ENCODE peak calls at places on chromosomes 2 and 18, in six cellular contexts. U is tibial artery; R is effector memory CD4-positive, alpha-beta T cell; O is osteoblast; T is PC-3; Q is right lobe of liver. H is an unnamed sample.

GRCh38 chr2:218879881-218880748 is 537 bp upstream of the WNT10A start:
- DNase-seq in U (no peak), R (peak; percentile 89), O (no peak), T (no peak), Q (peak; percentile 36), H (no peak)

GRCh38 chr2:110866496-110866895 is 134.1 kb downstream of the ACOXL start:
- DNase-seq in U (no peak), R (no peak), O (no peak), T (peak; percentile 27), Q (no peak), H (no peak)

GRCh38 chr18:43780782-43781340 is 503.6 kb upstream of the SYT4 start:
- DNase-seq in U (no peak), R (no peak), O (no peak), T (peak; percentile 70), Q (no peak), H (no peak)

GRCh38 chr2:29238497-29238896 is 123.3 kb downstream of the CLIP4 start:
- DNase-seq in U (peak; percentile 12), R (no peak), O (peak; percentile 95), T (peak; percentile 71), Q (peak; percentile 37), H (no peak)

GRCh38 chr18:31720867-31721266 is 36.5 kb upstream of the B4GALT6 start:
- DNase-seq in U (no peak), R (no peak), O (no peak), T (no peak), Q (no peak), H (no peak)

GRCh38 chr18:26103579-26103978 is 13.2 kb upstream of the SS18 start:
- DNase-seq in U (no peak), R (no peak), O (peak; percentile 43), T (peak; percentile 34), Q (no peak), H (no peak)

GRCh38 chr18:64806232-64806631 is 657.3 kb upstream of the LINC00305 start:
- DNase-seq in U (no peak), R (no peak), O (no peak), T (peak; percentile 37), Q (no peak), H (no peak)

GRCh38 chr18:62505669-62506494 is 16.9 kb upstream of the ZCCHC2 start:
- DNase-seq in U (no peak), R (no peak), O (peak; percentile 30), T (peak; percentile 27), Q (no peak), H (no peak)

GRCh38 chr2:25481381-25482310 is 139.9 kb upstream of the DNMT3A start:
- DNase-seq in U (no peak), R (no peak), O (no peak), T (no peak), Q (no peak), H (no peak)

GRCh38 chr2:138474093-138474834 is 27.3 kb upstream of the SPOPL start:
- DNase-seq in U (no peak), R (no peak), O (no peak), T (no peak), Q (no peak), H (no peak)

GRCh38 chr2:231686192-231687100 is 21.9 kb upstream of the PTMA start:
- DNase-seq in U (no peak), R (no peak), O (peak; percentile 62), T (no peak), Q (no peak), H (no peak)

GRCh38 chr18:59561596-59561995 is 135.6 kb downstream of the CCBE1 start:
- DNase-seq in U (no peak), R (no peak), O (no peak), T (no peak), Q (no peak), H (no peak)

GRCh38 chr2:129885735-129886134 is 93.7 kb upstream of the RAB6C start:
- DNase-seq in U (no peak), R (no peak), O (no peak), T (no peak), Q (no peak), H (no peak)

GRCh38 chr2:185404578-185404977 is 334.0 kb upstream of the FSIP2 start:
- DNase-seq in U (no peak), R (no peak), O (no peak), T (no peak), Q (no peak), H (no peak)

GRCh38 chr18:60446821-60447220 is 74.2 kb upstream of the MC4R start:
- DNase-seq in U (no peak), R (no peak), O (peak; percentile 25), T (no peak), Q (no peak), H (no peak)

GRCh38 chr2:237511885-237512405 is 24.9 kb downstream of the MLPH start:
- DNase-seq in U (no peak), R (no peak), O (no peak), T (no peak), Q (no peak), H (no peak)

GRCh38 chr2:18516112-18516511 is 44.3 kb downstream of the RDH14 start:
- DNase-seq in U (no peak), R (no peak), O (no peak), T (peak; percentile 39), Q (no peak), H (no peak)

GRCh38 chr2:157052685-157053224 is 204.8 kb upstream of the GALNT5 start:
- DNase-seq in U (no peak), R (no peak), O (no peak), T (peak; percentile 71), Q (no peak), H (no peak)

GRCh38 chr2:70124983-70125480 is 37.8 kb downstream of the PCBP1 start:
- DNase-seq in U (peak; percentile 88), R (peak; percentile 54), O (peak; percentile 93), T (peak; percentile 38), Q (peak; percentile 73), H (no peak)

GRCh38 chr2:183950673-183951072 is 647.7 kb upstream of the ZNF804A start:
- DNase-seq in U (no peak), R (no peak), O (no peak), T (peak; percentile 60), Q (no peak), H (no peak)

GRCh38 chr2:239193925-239194687 is 206.7 kb downstream of the HDAC4 start:
- DNase-seq in U (peak; percentile 34), R (no peak), O (peak; percentile 76), T (no peak), Q (no peak), H (no peak)

GRCh38 chr18:46301081-46301480 is 196.9 kb downstream of the HAUS1 start:
- DNase-seq in U (peak; percentile 44), R (no peak), O (no peak), T (no peak), Q (no peak), H (no peak)

GRCh38 chr18:35753306-35753910 is 171.9 kb downstream of the GALNT1 start:
- DNase-seq in U (no peak), R (no peak), O (no peak), T (no peak), Q (no peak), H (no peak)

DNA sequence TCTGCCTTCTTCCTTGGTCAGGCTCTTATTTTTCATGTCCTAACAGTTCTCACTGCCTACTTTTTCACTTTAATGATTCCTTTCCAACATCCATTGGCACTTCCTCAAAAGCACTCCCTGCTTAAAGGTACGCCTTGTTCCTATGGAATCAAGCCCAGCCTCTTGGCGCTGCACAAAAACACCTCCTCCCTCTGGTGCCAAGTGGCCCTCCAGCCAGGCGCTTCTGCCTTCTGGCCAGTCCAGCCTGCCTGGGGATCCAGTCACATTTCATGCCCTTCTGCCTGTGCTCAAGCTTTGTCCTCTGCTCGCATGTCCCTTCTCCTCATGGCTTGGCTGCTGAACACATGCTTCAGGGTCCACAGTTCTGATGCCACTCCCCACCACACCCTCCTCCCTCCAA is 6.3 kb downstream of the TPRKB start:
- DNase-seq in U (no peak), R (no peak), O (no peak), T (no peak), Q (no peak), H (no peak)
- H3K36me3 ChIP-seq in U (peaks cover 51% of the 10 kb centered on the region), R (peaks cover 29% of the 10 kb centered on the region), O (peaks cover 27% of the 10 kb centered on the region), T (peaks cover 51% of the 10 kb centered on the region), Q (peaks cover 14% of the 10 kb centered on the region), H (peaks cover 18% of the 10 kb centered on the region)

DNA sequence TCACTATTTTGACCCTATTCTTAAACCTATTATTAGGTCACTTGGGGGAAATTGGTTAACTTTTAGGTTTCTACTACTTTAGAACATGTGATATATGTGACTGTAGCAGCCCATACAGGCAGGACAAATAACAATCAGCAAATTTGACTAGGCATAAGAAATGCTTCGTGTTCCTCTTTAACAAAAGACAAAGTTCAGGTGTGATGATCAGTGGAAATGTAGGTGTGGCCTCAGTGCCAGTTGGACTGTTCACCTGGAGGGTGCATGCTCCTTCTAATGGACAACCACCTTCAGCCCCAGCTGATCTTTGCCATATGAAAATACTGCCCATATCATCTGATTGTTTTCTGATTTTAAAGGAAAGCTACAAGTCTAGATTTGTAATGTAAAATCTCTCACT is 6.4 kb downstream of the PDK1 start:
- DNase-seq in U (no peak), R (no peak), O (no peak), T (no peak), Q (no peak), H (no peak)
- H3K36me3 ChIP-seq in U (peaks cover 9% of the 10 kb centered on the region), R (peaks cover 7% of the 10 kb centered on the region), O (no peaks in the 10 kb centered on the region), T (peaks cover 64% of the 10 kb centered on the region), Q (no peaks in the 10 kb centered on the region), H (peaks cover 3% of the 10 kb centered on the region)

GRCh38 chr2:108477062-108477461 is 28.1 kb downstream of the GCC2 start:
- DNase-seq in U (no peak), R (no peak), O (no peak), T (no peak), Q (no peak), H (no peak)
- H3K36me3 ChIP-seq in U (peaks cover 70% of the 10 kb centered on the region), R (peaks cover 83% of the 10 kb centered on the region), O (peaks cover 32% of the 10 kb centered on the region), T (peaks cover 3% of the 10 kb centered on the region), Q (no peaks in the 10 kb centered on the region), H (peaks cover 47% of the 10 kb centered on the region)

GRCh38 chr2:136510244-136510643 is 255.1 kb upstream of the THSD7B start:
- DNase-seq in U (no peak), R (no peak), O (no peak), T (no peak), Q (no peak), H (no peak)
- H3K36me3 ChIP-seq in U (no peaks in the 10 kb centered on the region), R (no peaks in the 10 kb centered on the region), O (no peaks in the 10 kb centered on the region), T (no peaks in the 10 kb centered on the region), Q (no peaks in the 10 kb centered on the region), H (no peaks in the 10 kb centered on the region)

DNA sequence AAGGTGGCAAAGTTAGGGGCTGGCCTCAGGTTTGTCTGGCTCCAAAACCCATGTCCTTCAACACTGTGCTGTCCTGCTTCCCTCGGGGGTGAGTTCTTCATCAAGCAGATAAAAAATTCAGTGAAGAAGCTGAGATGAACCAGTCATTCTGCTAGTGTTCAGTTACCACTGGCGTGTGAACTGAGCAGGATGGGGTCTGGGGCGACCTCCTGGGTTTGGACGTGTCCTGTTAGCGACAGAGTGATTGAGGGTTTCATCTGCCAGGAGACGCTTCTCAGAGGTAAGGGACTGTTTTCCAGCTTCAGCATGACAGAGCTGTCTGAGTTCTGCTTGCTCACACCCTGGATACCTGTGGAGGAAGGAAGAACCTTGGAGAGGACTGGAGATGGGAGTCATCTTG is 14.6 kb downstream of the CEP68 start:
- DNase-seq in U (no peak), R (no peak), O (no peak), T (no peak), Q (no peak), H (no peak)
- H3K36me3 ChIP-seq in U (peaks cover 29% of the 10 kb centered on the region), R (peaks cover 33% of the 10 kb centered on the region), O (peaks cover 42% of the 10 kb centered on the region), T (peaks cover 12% of the 10 kb centered on the region), Q (no peaks in the 10 kb centered on the region), H (peaks cover 25% of the 10 kb centered on the region)

H was measured in thoracic aorta.